ENCODE peak calls at places on chromosomes 2 and 18, in ten cellular contexts. One of them, this sample, is unnamed.

GRCh38 chr2:224410946-224411561 is 9.1 kb upstream of the FAM124B start:
- DNase-seq in fibroblast of the aortic adventitia: peak
- DNase-seq in MG63: peak
- DNase-seq in GM12865: no peak
- DNase-seq in CD8-positive, alpha-beta T cell: no peak
- DNase-seq in upper lobe of right lung: no peak
- DNase-seq in AG04449: no peak
- DNase-seq in tibial artery: no peak
- DNase-seq in K562: no peak
- DNase-seq in dorsolateral prefrontal cortex: no peak
- DNase-seq in this sample: no peak

GRCh38 chr2:189534854-189535253 is 45.7 kb downstream of the SLC40A1 start:
- DNase-seq in fibroblast of the aortic adventitia: peak
- DNase-seq in MG63: no peak
- DNase-seq in GM12865: no peak
- DNase-seq in CD8-positive, alpha-beta T cell: no peak
- DNase-seq in upper lobe of right lung: no peak
- DNase-seq in AG04449: peak
- DNase-seq in tibial artery: no peak
- DNase-seq in K562: no peak
- DNase-seq in dorsolateral prefrontal cortex: no peak
- DNase-seq in this sample: no peak

GRCh38 chr2:134253804-134254203 is at the start of gene MGAT5:
- DNase-seq in fibroblast of the aortic adventitia: no peak
- DNase-seq in MG63: no peak
- DNase-seq in GM12865: peak
- DNase-seq in CD8-positive, alpha-beta T cell: no peak
- DNase-seq in upper lobe of right lung: no peak
- DNase-seq in AG04449: no peak
- DNase-seq in tibial artery: no peak
- DNase-seq in K562: no peak
- DNase-seq in dorsolateral prefrontal cortex: no peak
- DNase-seq in this sample: no peak

GRCh38 chr2:133566967-133567645 is 1.2 kb downstream of the NCKAP5 start:
- DNase-seq in fibroblast of the aortic adventitia: peak
- DNase-seq in MG63: peak
- DNase-seq in GM12865: no peak
- DNase-seq in CD8-positive, alpha-beta T cell: no peak
- DNase-seq in upper lobe of right lung: peak
- DNase-seq in AG04449: no peak
- DNase-seq in tibial artery: no peak
- DNase-seq in K562: no peak
- DNase-seq in dorsolateral prefrontal cortex: peak
- DNase-seq in this sample: no peak

GRCh38 chr2:238644095-238645081 is 203.5 kb upstream of the TWIST2 start:
- DNase-seq in fibroblast of the aortic adventitia: peak
- DNase-seq in MG63: no peak
- DNase-seq in GM12865: no peak
- DNase-seq in CD8-positive, alpha-beta T cell: no peak
- DNase-seq in upper lobe of right lung: no peak
- DNase-seq in AG04449: peak
- DNase-seq in tibial artery: no peak
- DNase-seq in K562: no peak
- DNase-seq in dorsolateral prefrontal cortex: no peak
- DNase-seq in this sample: no peak

GRCh38 chr2:6254446-6254845 is 562.3 kb downstream of the SOX11 start:
- DNase-seq in fibroblast of the aortic adventitia: no peak
- DNase-seq in MG63: no peak
- DNase-seq in GM12865: no peak
- DNase-seq in CD8-positive, alpha-beta T cell: no peak
- DNase-seq in upper lobe of right lung: no peak
- DNase-seq in AG04449: no peak
- DNase-seq in tibial artery: no peak
- DNase-seq in K562: no peak
- DNase-seq in dorsolateral prefrontal cortex: no peak
- DNase-seq in this sample: no peak

GRCh38 chr2:127431408-127432023 is 13.3 kb downstream of the PROC start:
- DNase-seq in fibroblast of the aortic adventitia: no peak
- DNase-seq in MG63: no peak
- DNase-seq in GM12865: no peak
- DNase-seq in CD8-positive, alpha-beta T cell: no peak
- DNase-seq in upper lobe of right lung: no peak
- DNase-seq in AG04449: no peak
- DNase-seq in tibial artery: no peak
- DNase-seq in K562: no peak
- DNase-seq in dorsolateral prefrontal cortex: no peak
- DNase-seq in this sample: no peak

GRCh38 chr2:156157670-156158069 is 174.9 kb downstream of the NR4A2 start:
- DNase-seq in fibroblast of the aortic adventitia: peak
- DNase-seq in MG63: no peak
- DNase-seq in GM12865: no peak
- DNase-seq in CD8-positive, alpha-beta T cell: no peak
- DNase-seq in upper lobe of right lung: no peak
- DNase-seq in AG04449: no peak
- DNase-seq in tibial artery: no peak
- DNase-seq in K562: no peak
- DNase-seq in dorsolateral prefrontal cortex: no peak
- DNase-seq in this sample: no peak

GRCh38 chr2:230903251-230904150 is 21.5 kb downstream of the GPR55 start:
- DNase-seq in fibroblast of the aortic adventitia: no peak
- DNase-seq in MG63: no peak
- DNase-seq in GM12865: no peak
- DNase-seq in CD8-positive, alpha-beta T cell: no peak
- DNase-seq in upper lobe of right lung: peak
- DNase-seq in AG04449: no peak
- DNase-seq in tibial artery: no peak
- DNase-seq in K562: no peak
- DNase-seq in dorsolateral prefrontal cortex: peak
- DNase-seq in this sample: peak

GRCh38 chr2:239818531-239819011 is 206.6 kb downstream of the NDUFA10 start:
- DNase-seq in fibroblast of the aortic adventitia: no peak
- DNase-seq in MG63: no peak
- DNase-seq in GM12865: no peak
- DNase-seq in CD8-positive, alpha-beta T cell: no peak
- DNase-seq in upper lobe of right lung: peak
- DNase-seq in AG04449: no peak
- DNase-seq in tibial artery: no peak
- DNase-seq in K562: no peak
- DNase-seq in dorsolateral prefrontal cortex: no peak
- DNase-seq in this sample: no peak

GRCh38 chr18:36526611-36527010 is 229.1 kb downstream of the FHOD3 start:
- DNase-seq in fibroblast of the aortic adventitia: no peak
- DNase-seq in MG63: no peak
- DNase-seq in GM12865: no peak
- DNase-seq in CD8-positive, alpha-beta T cell: no peak
- DNase-seq in upper lobe of right lung: no peak
- DNase-seq in AG04449: no peak
- DNase-seq in tibial artery: no peak
- DNase-seq in K562: no peak
- DNase-seq in dorsolateral prefrontal cortex: no peak
- DNase-seq in this sample: no peak

DNA sequence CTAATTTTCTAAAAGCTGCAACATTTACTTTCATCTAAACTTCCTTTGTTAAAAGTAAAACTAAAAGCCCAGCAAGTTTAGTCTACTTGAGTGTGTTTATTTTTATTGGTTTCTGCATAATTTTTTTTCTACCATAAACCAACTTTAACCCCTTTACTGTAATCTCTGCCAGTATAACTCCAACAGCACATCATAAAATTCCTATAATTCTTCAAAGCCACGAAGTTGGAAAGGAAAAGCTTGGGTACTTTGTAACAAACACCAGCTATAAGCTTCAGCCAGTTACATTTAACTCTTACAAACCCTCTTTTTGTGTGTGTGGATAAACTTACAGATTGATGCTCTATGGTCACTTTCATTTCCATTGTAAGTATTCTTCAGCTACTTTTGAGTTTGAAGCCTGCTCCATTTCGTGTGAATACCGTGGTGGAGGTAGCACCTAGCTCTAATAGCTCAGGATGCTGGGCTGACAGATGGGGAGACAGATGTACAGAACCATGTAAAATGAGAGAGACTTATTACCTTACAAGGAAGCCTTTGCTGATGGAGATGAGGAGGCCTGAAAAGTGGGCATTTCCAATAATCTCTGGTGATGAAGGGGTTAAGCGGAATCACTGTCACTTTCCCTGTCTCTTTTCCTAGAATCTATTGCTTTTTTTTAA is 42.5 kb downstream of the ZEB2 start:
- DNase-seq in fibroblast of the aortic adventitia: peak
- DNase-seq in MG63: no peak
- DNase-seq in GM12865: no peak
- DNase-seq in CD8-positive, alpha-beta T cell: no peak
- DNase-seq in upper lobe of right lung: no peak
- DNase-seq in AG04449: no peak
- DNase-seq in tibial artery: no peak
- DNase-seq in K562: no peak
- DNase-seq in dorsolateral prefrontal cortex: no peak
- DNase-seq in this sample: no peak
- H3K4me3 ChIP-seq in fibroblast of the aortic adventitia: no peak
- H3K4me3 ChIP-seq in MG63: no peak
- H3K4me3 ChIP-seq in GM12865: no peak
- H3K4me3 ChIP-seq in CD8-positive, alpha-beta T cell: no peak
- H3K4me3 ChIP-seq in upper lobe of right lung: no peak
- H3K4me3 ChIP-seq in AG04449: no peak
- H3K4me3 ChIP-seq in tibial artery: peak
- H3K4me3 ChIP-seq in K562: no peak
- H3K4me3 ChIP-seq in dorsolateral prefrontal cortex: peak
- H3K4me3 ChIP-seq in this sample: no peak

GRCh38 chr18:79607361-79607930 is 72.2 kb upstream of the CTDP1 start:
- DNase-seq in fibroblast of the aortic adventitia: no peak
- DNase-seq in MG63: no peak
- DNase-seq in GM12865: no peak
- DNase-seq in CD8-positive, alpha-beta T cell: no peak
- DNase-seq in upper lobe of right lung: peak
- DNase-seq in AG04449: no peak
- DNase-seq in tibial artery: no peak
- DNase-seq in K562: no peak
- DNase-seq in dorsolateral prefrontal cortex: no peak
- DNase-seq in this sample: peak
- H3K4me3 ChIP-seq in fibroblast of the aortic adventitia: no peak
- H3K4me3 ChIP-seq in MG63: no peak
- H3K4me3 ChIP-seq in GM12865: no peak
- H3K4me3 ChIP-seq in CD8-positive, alpha-beta T cell: no peak
- H3K4me3 ChIP-seq in upper lobe of right lung: no peak
- H3K4me3 ChIP-seq in AG04449: no peak
- H3K4me3 ChIP-seq in tibial artery: no peak
- H3K4me3 ChIP-seq in K562: no peak
- H3K4me3 ChIP-seq in dorsolateral prefrontal cortex: no peak
- H3K4me3 ChIP-seq in this sample: no peak

DNA sequence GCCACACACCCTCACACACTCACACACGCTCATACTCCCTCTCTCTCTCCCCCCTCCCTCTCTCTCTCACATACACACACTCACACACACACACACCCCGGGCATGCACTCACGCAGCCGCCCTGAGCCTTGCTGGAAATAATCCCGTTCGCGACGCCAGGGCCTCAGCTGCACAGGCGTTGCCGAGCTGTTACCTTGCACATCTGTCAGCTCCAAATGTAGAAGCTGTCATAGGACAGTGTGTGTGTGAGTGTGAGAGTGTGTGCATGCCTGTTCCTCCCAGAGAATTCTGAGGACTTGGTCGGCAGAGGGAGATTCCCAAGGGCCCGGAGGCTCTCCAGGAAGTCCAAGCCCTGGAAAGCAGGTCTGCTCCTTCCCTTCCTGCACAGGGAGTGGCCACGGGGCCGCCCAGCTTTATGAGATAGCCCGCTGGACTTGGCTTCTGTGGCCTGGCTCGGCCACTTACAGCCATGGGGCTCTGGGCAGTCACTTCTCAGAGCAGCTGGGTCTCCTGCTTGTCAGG is 8.6 kb downstream of the SPR start:
- DNase-seq in fibroblast of the aortic adventitia: peak
- DNase-seq in MG63: no peak
- DNase-seq in GM12865: no peak
- DNase-seq in CD8-positive, alpha-beta T cell: no peak
- DNase-seq in upper lobe of right lung: no peak
- DNase-seq in AG04449: no peak
- DNase-seq in tibial artery: no peak
- DNase-seq in K562: no peak
- DNase-seq in dorsolateral prefrontal cortex: no peak
- DNase-seq in this sample: no peak
- H3K4me3 ChIP-seq in fibroblast of the aortic adventitia: peak
- H3K4me3 ChIP-seq in MG63: no peak
- H3K4me3 ChIP-seq in GM12865: no peak
- H3K4me3 ChIP-seq in CD8-positive, alpha-beta T cell: no peak
- H3K4me3 ChIP-seq in upper lobe of right lung: no peak
- H3K4me3 ChIP-seq in AG04449: no peak
- H3K4me3 ChIP-seq in tibial artery: no peak
- H3K4me3 ChIP-seq in K562: no peak
- H3K4me3 ChIP-seq in dorsolateral prefrontal cortex: no peak
- H3K4me3 ChIP-seq in this sample: no peak

DNA sequence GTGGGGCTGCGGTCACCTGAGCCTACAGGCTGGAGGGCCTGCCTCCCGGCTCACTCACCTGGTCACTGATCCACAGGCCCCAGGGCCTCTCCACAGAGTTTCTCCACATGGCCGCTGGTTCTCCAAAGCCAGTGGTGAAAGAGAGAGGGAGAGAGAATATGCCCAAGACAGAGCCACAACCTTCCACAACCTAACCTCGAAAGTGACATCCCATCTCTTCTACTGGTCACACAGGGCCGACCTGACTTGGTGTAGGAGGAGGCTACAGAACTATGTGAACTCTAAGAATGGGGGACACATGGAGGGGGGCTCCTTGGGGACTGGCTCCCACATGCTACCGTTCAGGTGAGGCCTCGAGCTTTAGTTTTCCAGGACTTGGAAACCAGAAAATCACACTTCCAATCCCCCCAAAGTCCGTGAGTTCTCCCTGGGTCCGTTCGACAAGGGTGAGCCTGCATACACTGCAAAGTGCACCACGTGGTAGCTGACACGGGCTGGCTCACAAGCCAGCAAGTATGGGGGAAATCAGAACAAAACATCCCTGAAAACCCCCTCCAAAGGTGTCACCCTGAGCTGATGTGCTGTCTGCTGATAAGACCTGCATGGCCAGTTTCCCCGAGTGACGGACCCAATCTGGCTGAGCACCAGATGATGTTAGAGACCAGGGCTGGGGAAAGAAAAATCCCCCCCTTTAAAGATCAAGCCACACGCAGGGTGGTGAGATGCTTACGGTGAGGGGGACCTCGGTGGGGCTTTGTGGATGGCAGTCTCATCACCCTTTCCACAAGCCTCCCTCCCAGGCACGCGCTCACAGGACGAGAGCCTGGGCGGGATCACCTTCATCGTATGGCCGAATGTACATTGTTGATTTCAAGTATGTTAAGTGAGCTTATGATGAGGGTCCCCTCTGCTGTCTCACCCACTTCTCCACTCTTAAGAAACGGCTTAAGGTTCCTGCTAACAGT is 54.2 kb upstream of the SEMA4C start:
- DNase-seq in fibroblast of the aortic adventitia: no peak
- DNase-seq in MG63: no peak
- DNase-seq in GM12865: no peak
- DNase-seq in CD8-positive, alpha-beta T cell: peak
- DNase-seq in upper lobe of right lung: no peak
- DNase-seq in AG04449: no peak
- DNase-seq in tibial artery: no peak
- DNase-seq in K562: peak
- DNase-seq in dorsolateral prefrontal cortex: no peak
- DNase-seq in this sample: no peak
- H3K4me3 ChIP-seq in fibroblast of the aortic adventitia: no peak
- H3K4me3 ChIP-seq in MG63: no peak
- H3K4me3 ChIP-seq in GM12865: no peak
- H3K4me3 ChIP-seq in CD8-positive, alpha-beta T cell: peak
- H3K4me3 ChIP-seq in upper lobe of right lung: no peak
- H3K4me3 ChIP-seq in AG04449: no peak
- H3K4me3 ChIP-seq in tibial artery: no peak
- H3K4me3 ChIP-seq in K562: no peak
- H3K4me3 ChIP-seq in dorsolateral prefrontal cortex: peak
- H3K4me3 ChIP-seq in this sample: no peak